ENCODE peak calls at places on chromosomes 6 and 20, in ten cellular contexts. B, T, S, O, H, L, E, Z, I and R are unnamed samples.

GRCh38 chr6:22149501-22150490 is 147.0 kb downstream of the PRL start:
- DNase-seq in O (no peak), L (no peak), H (no peak), E (peak; percentile 98), S (no peak), Z (no peak), I (no peak), T (peak; percentile 34), B (no peak), R (no peak)

GRCh38 chr6:74000582-74000981 is 304.6 kb downstream of the CD109 start:
- DNase-seq in B (no peak), Z (no peak), L (no peak), S (no peak), T (no peak), H (no peak), E (no peak), I (no peak), O (no peak), R (no peak)

GRCh38 chr6:138250513-138251247 is 32.4 kb upstream of the PBOV1 start:
- DNase-seq in E (no peak), S (peak; percentile 26), I (peak; percentile 48), Z (no peak), O (no peak), L (no peak), T (no peak), H (no peak), B (no peak), R (no peak)

GRCh38 chr6:125793280-125793679 is 2.5 kb downstream of the NCOA7 start:
- DNase-seq in O (no peak), S (no peak), I (no peak), T (no peak), Z (no peak), E (no peak), B (no peak), L (no peak), H (no peak), R (no peak)

GRCh38 chr6:1597121-1597744 is 12.5 kb upstream of the FOXC1 start:
- DNase-seq in Z (no peak), H (no peak), S (no peak), L (no peak), E (no peak), T (no peak), B (no peak), I (no peak), O (no peak), R (no peak)

GRCh38 chr6:169172435-169172834 is 81.2 kb downstream of the THBS2 start:
- DNase-seq in E (no peak), B (no peak), T (no peak), I (no peak), Z (no peak), H (peak; percentile 45), O (no peak), L (no peak), S (peak; percentile 90), R (no peak)

GRCh38 chr6:166570929-166571699 is 15.4 kb downstream of the RAMACL start:
- DNase-seq in H (no peak), Z (no peak), B (no peak), L (no peak), I (no peak), T (no peak), S (no peak), E (no peak), O (no peak), R (no peak)

GRCh38 chr6:125293587-125293986 is 8.2 kb downstream of the HDDC2 start:
- DNase-seq in H (no peak), I (no peak), E (no peak), S (no peak), T (no peak), B (no peak), Z (no peak), O (no peak), L (no peak), R (no peak)

GRCh38 chr6:161079566-161080262 is 88.1 kb downstream of the MAP3K4 start:
- DNase-seq in O (peak; percentile 58), S (peak; percentile 77), Z (peak; percentile 31), H (no peak), B (no peak), L (no peak), T (no peak), E (no peak), I (peak; percentile 76), R (no peak)

GRCh38 chr20:44683263-44684046 is 31.7 kb upstream of the CCN5 start:
- DNase-seq in H (peak; percentile 53), O (peak; percentile 40), E (peak; percentile 28), B (no peak), L (peak; percentile 30), I (no peak), Z (peak; percentile 36), T (peak; percentile 73), S (peak; percentile 48), R (peak; percentile 67)

GRCh38 chr20:37567671-37568588 is 40.3 kb upstream of the BLCAP start:
- DNase-seq in I (no peak), H (no peak), T (peak; percentile 55), B (peak; percentile 33), S (peak; percentile 21), L (no peak), O (no peak), E (peak; percentile 19), Z (no peak), R (peak; percentile 9)

GRCh38 chr6:55617272-55617671 is 38.3 kb upstream of the HMGCLL1 start:
- DNase-seq in S (peak; percentile 18), O (no peak), H (no peak), I (peak; percentile 5), Z (no peak), E (no peak), L (no peak), B (no peak), T (peak; percentile 38), R (peak; percentile 62)

GRCh38 chr6:55512904-55513303 is 66.1 kb downstream of the HMGCLL1 start:
- DNase-seq in H (no peak), T (no peak), O (no peak), Z (no peak), B (no peak), S (no peak), L (no peak), I (no peak), E (no peak), R (no peak)

GRCh38 chr6:118709859-118710350 is 58.5 kb upstream of the CEP85L start:
- DNase-seq in O (peak; percentile 62), L (peak; percentile 39), S (peak; percentile 89), E (no peak), Z (peak; percentile 57), B (no peak), I (peak; percentile 67), H (no peak), T (peak; percentile 58), R (no peak)

GRCh38 chr20:32024683-32025295 is 14.6 kb downstream of the CCM2L start:
- DNase-seq in S (no peak), B (no peak), T (no peak), I (no peak), Z (no peak), L (no peak), H (no peak), O (no peak), E (no peak), R (no peak)

GRCh38 chr6:32148722-32149576 is 2.8 kb downstream of the PRRT1 start:
- DNase-seq in I (no peak), Z (peak; percentile 59), O (peak; percentile 61), B (peak; percentile 79), T (no peak), H (peak; percentile 76), E (no peak), S (peak; percentile 79), L (peak; percentile 45), R (peak; percentile 73)

GRCh38 chr6:45801471-45802289 is 214.0 kb downstream of the CLIC5 start:
- DNase-seq in I (no peak), L (no peak), Z (no peak), T (no peak), S (peak; percentile 37), O (no peak), B (no peak), E (no peak), H (no peak), R (no peak)

GRCh38 chr20:57559658-57560553 is 1.0 kb upstream of the PCK1 start:
- DNase-seq in H (no peak), I (no peak), E (no peak), O (no peak), B (no peak), T (no peak), L (no peak), S (no peak), Z (no peak), R (no peak)

GRCh38 chr6:97765480-97765879 is 482.5 kb upstream of the MMS22L start:
- DNase-seq in B (no peak), L (no peak), I (peak; percentile 8), Z (no peak), S (no peak), E (no peak), O (no peak), T (no peak), H (no peak), R (no peak)

GRCh38 chr6:121849477-121849876 is 414.0 kb downstream of the GJA1 start:
- DNase-seq in I (no peak), S (peak; percentile 74), O (no peak), H (no peak), B (no peak), T (peak; percentile 87), E (peak; percentile 25), Z (no peak), L (no peak), R (peak; percentile 74)

GRCh38 chr6:160991411-160992322 is at the start of gene MAP3K4:
- DNase-seq in T (peak; percentile 91), Z (peak; percentile 75), S (peak; percentile 83), B (peak; percentile 92), E (peak; percentile 39), H (peak; percentile 90), L (peak; percentile 74), I (no peak), O (peak; percentile 76), R (peak; percentile 74)

GRCh38 chr6:56334937-56335336 is 87.6 kb upstream of the COL21A1 start:
- DNase-seq in B (no peak), T (no peak), S (peak; percentile 66), H (no peak), E (no peak), O (no peak), Z (no peak), L (no peak), I (no peak), R (no peak)

GRCh38 chr6:149169761-149170359 is 147.7 kb upstream of the TAB2 start:
- DNase-seq in Z (no peak), T (no peak), E (no peak), I (no peak), S (peak; percentile 81), O (no peak), L (no peak), B (no peak), H (no peak), R (no peak)

GRCh38 chr6:21750479-21751018 is 157.0 kb downstream of the SOX4 start:
- DNase-seq in B (no peak), I (no peak), Z (no peak), H (no peak), L (no peak), T (no peak), E (no peak), S (no peak), O (no peak), R (no peak)

GRCh38 chr6:122838060-122838780 is 49.2 kb downstream of the SMPDL3A start:
- DNase-seq in S (peak; percentile 4), E (peak; percentile 51), O (no peak), T (peak; percentile 22), H (no peak), Z (no peak), I (no peak), B (no peak), L (no peak), R (no peak)

GRCh38 chr6:37987008-37987407 is 167.5 kb downstream of the ZFAND3 start:
- DNase-seq in L (no peak), H (no peak), T (no peak), B (no peak), E (no peak), I (no peak), S (peak; percentile 10), O (no peak), Z (no peak), R (no peak)

GRCh38 chr20:63365601-63366509 is 4.7 kb upstream of the CHRNA4 start:
- DNase-seq in O (no peak), B (no peak), L (no peak), E (no peak), S (no peak), T (no peak), Z (no peak), H (no peak), I (no peak), R (no peak)

GRCh38 chr6:140855520-140855919 is 1277.2 kb upstream of the GJE1 start:
- DNase-seq in T (no peak), E (no peak), O (no peak), B (no peak), I (no peak), Z (no peak), H (no peak), L (no peak), S (no peak), R (no peak)